ENCODE peak calls at places on chromosome 1, in ten cellular contexts. X is colonic mucosa, O is PC-3, I is suprapubic skin, D is uterus, F is HCT116, C is ovary, L is MG63, N is body of pancreas, E is GM23248. T is an unnamed sample.

GRCh38 chr1:230899845-230900251 is 31.5 kb upstream of the C1orf198 start:
- DNase-seq in X (no peak), O (no peak), I (no peak), D (no peak), F (no peak), C (no peak), L (no peak), N (no peak), E (peak; percentile 78), T (peak; percentile 73)

GRCh38 chr1:1359316-1359667 is 937 bp upstream of the MXRA8 start:
- DNase-seq in X (peak; percentile 18), O (no peak), I (no peak), D (no peak), F (no peak), C (peak; percentile 39), L (peak; percentile 59), N (no peak), E (peak; percentile 87), T (no peak)

GRCh38 chr1:26496881-26497280 is 24.6 kb downstream of the HMGN2 start:
- DNase-seq in X (no peak), O (no peak), I (no peak), D (no peak), F (no peak), C (peak; percentile 71), L (peak; percentile 62), N (no peak), E (no peak), T (no peak)

GRCh38 chr1:41700986-41701535 is 216.6 kb upstream of the EDN2 start:
- DNase-seq in X (no peak), O (no peak), I (no peak), D (no peak), F (no peak), C (no peak), L (no peak), N (no peak), E (no peak), T (no peak)

GRCh38 chr1:231037585-231038517 is 2.2 kb downstream of the FAM89A start:
- DNase-seq in X (no peak), O (no peak), I (no peak), D (no peak), F (no peak), C (no peak), L (no peak), N (no peak), E (no peak), T (no peak)

GRCh38 chr1:166479052-166479631 is 312.3 kb upstream of the FAM78B start:
- DNase-seq in X (peak; percentile 60), O (peak; percentile 79), I (peak; percentile 65), D (peak; percentile 40), F (peak; percentile 21), C (no peak), L (peak; percentile 15), N (peak; percentile 70), E (peak; percentile 39), T (peak; percentile 65)

GRCh38 chr1:83583351-83584014 is 415.4 kb downstream of the TTLL7 start:
- DNase-seq in X (peak; percentile 18), O (peak; percentile 23), I (no peak), D (no peak), F (no peak), C (no peak), L (peak; percentile 6), N (peak; percentile 34), E (peak; percentile 30), T (no peak)

GRCh38 chr1:37999434-38000232 is 5.7 kb downstream of the FHL3 start:
- DNase-seq in X (no peak), O (peak; percentile 34), I (no peak), D (peak; percentile 61), F (no peak), C (peak; percentile 68), L (peak; percentile 59), N (no peak), E (peak; percentile 66), T (peak; percentile 77)

GRCh38 chr1:191685669-191686068 is 472.6 kb upstream of the RGS18 start:
- DNase-seq in X (no peak), O (no peak), I (no peak), D (no peak), F (no peak), C (no peak), L (no peak), N (no peak), E (no peak), T (no peak)

GRCh38 chr1:89757532-89757931 is 63.3 kb upstream of the LRRC8D start:
- DNase-seq in X (peak; percentile 33), O (no peak), I (no peak), D (no peak), F (no peak), C (no peak), L (no peak), N (no peak), E (no peak), T (no peak)

GRCh38 chr1:109357673-109358072 is 40.0 kb downstream of the SORT1 start:
- DNase-seq in X (no peak), O (no peak), I (no peak), D (peak; percentile 36), F (no peak), C (no peak), L (peak; percentile 28), N (no peak), E (no peak), T (no peak)

GRCh38 chr1:245512980-245513578 is 358.3 kb downstream of the KIF26B start:
- DNase-seq in X (no peak), O (no peak), I (no peak), D (no peak), F (no peak), C (no peak), L (peak; percentile 6), N (no peak), E (peak; percentile 67), T (no peak)

GRCh38 chr1:147647796-147648633 is 22.3 kb downstream of the ACP6 start:
- DNase-seq in X (no peak), O (no peak), I (no peak), D (no peak), F (no peak), C (no peak), L (no peak), N (no peak), E (no peak), T (no peak)

GRCh38 chr1:22736496-22737088 is 26.0 kb downstream of the EPHB2 start:
- DNase-seq in X (no peak), O (no peak), I (no peak), D (no peak), F (no peak), C (no peak), L (no peak), N (no peak), E (no peak), T (no peak)

GRCh38 chr1:153217212-153217611 is at the start of gene PRR9:
- DNase-seq in X (no peak), O (no peak), I (no peak), D (no peak), F (no peak), C (no peak), L (no peak), N (no peak), E (peak; percentile 55), T (no peak)

GRCh38 chr1:40232444-40232843 is 15.3 kb upstream of the TMCO2 start:
- DNase-seq in X (no peak), O (no peak), I (no peak), D (no peak), F (no peak), C (no peak), L (no peak), N (no peak), E (no peak), T (no peak)

DNA sequence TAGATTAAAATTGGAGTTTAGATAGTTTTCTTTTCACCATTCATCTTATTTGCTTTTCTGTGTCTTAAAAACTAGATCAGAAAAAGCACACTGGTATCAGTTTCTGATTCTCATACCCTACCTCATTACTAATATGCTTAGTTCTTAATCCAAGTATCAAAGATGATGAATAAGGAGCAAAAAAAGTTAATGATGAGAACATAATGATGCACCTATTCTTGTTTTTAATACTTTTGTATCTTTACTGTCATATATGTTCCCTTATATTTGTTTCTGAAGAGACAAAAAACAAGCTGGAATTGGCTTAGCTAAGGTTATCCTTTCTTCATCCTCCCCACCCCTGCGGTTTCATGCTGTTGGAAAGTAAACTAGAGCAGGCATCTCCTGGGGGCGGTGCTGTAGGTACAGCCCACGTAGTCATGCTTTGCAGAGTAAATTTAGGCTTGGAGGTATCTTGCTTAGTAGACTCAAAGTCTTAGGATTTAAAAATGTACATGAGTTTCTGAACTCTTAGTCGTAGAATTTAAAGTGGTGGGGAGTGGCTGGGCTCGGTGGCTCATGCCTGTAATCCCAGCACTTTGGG is 16.4 kb downstream of the CNIH4 start:
- DNase-seq in X (no peak), O (no peak), I (no peak), D (no peak), F (no peak), C (no peak), L (no peak), N (no peak), E (no peak), T (no peak)
- H3K36me3 ChIP-seq in X (peaks cover 3% of the 10 kb centered on the region), O (peaks cover 58% of the 10 kb centered on the region), I (peaks cover 96% of the 10 kb centered on the region), D (no peaks in the 10 kb centered on the region), F (peaks cover 37% of the 10 kb centered on the region), C (no peaks in the 10 kb centered on the region), L (peaks cover 81% of the 10 kb centered on the region), N (peaks cover 14% of the 10 kb centered on the region), E (peaks cover 57% of the 10 kb centered on the region), T (peaks cover 81% of the 10 kb centered on the region)

DNA sequence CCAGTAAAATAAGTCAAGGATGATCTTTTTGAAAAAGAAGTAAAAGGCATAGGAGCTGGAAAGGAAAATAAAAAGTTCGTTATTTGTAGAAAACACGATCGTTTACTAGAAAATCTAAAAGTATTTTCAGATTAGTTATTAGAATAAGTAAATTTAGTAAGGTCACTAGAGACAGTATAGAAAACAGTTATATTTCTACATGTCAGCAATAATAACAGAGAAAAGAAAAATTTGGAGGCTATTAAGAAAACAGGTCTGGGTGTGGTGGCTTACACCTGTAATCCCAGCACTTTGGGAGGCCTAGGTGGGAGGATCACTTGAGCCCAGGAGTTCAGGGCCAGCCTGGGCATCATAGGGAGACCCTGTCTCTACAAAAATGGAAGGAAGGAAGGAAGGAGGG is 181.3 kb downstream of the VPS13D start:
- DNase-seq in X (no peak), O (no peak), I (no peak), D (no peak), F (no peak), C (no peak), L (no peak), N (no peak), E (no peak), T (no peak)
- H3K9me3 ChIP-seq in X (no peaks in the 10 kb centered on the region), O (peaks cover 4% of the 10 kb centered on the region), I (no peaks in the 10 kb centered on the region), D (no peaks in the 10 kb centered on the region), F (peaks cover 7% of the 10 kb centered on the region), C (no peaks in the 10 kb centered on the region), L (peaks cover 9% of the 10 kb centered on the region), N (no peaks in the 10 kb centered on the region), E (no peaks in the 10 kb centered on the region), T (no peaks in the 10 kb centered on the region)

DNA sequence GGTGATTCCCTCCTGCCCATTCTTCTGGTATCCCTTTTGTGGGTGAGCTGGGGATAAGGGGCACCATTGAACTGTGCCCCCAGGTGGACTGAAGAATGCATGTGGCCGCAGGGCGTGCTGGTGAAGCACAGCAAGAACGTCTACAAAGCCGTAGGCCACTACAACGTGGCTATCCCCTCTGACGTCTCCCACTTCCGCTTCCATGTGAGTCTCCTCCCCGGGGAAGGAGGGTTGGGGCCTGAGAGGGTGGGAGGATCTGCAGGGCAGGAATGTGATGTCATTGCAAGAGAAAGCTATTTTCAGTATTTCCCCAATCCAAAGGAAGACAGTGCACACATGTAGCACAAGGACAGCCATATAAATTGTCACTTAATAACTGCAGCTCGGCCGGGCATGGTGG is 7.5 kb upstream of the KPNA6 start:
- DNase-seq in X (no peak), O (no peak), I (no peak), D (no peak), F (no peak), C (no peak), L (no peak), N (no peak), E (peak; percentile 23), T (no peak)
- H3K36me3 ChIP-seq in X (peaks cover 5% of the 10 kb centered on the region), O (peaks cover 22% of the 10 kb centered on the region), I (peaks cover 56% of the 10 kb centered on the region), D (no peaks in the 10 kb centered on the region), F (peaks cover 12% of the 10 kb centered on the region), C (no peaks in the 10 kb centered on the region), L (peaks cover 35% of the 10 kb centered on the region), N (no peaks in the 10 kb centered on the region), E (peaks cover 15% of the 10 kb centered on the region), T (peaks cover 24% of the 10 kb centered on the region)

GRCh38 chr1:248699099-248699498 is 3.5 kb downstream of the OR14I1 start:
- DNase-seq in X (no peak), O (no peak), I (no peak), D (no peak), F (no peak), C (no peak), L (no peak), N (no peak), E (no peak), T (no peak)
- H3K9me3 ChIP-seq in X (no peaks in the 10 kb centered on the region), O (no peaks in the 10 kb centered on the region), I (no peaks in the 10 kb centered on the region), D (no peaks in the 10 kb centered on the region), F (no peaks in the 10 kb centered on the region), C (no peaks in the 10 kb centered on the region), L (no peaks in the 10 kb centered on the region), N (no peaks in the 10 kb centered on the region), E (no peaks in the 10 kb centered on the region), T (no peaks in the 10 kb centered on the region)